ENCODE peak calls at places on chromosome 18, in six cellular contexts. O is lower lobe of right lung, S is foreskin fibroblast, M is AG04449, A is Right ventricle myocardium superior, K is psoas muscle. I is an unnamed sample.

GRCh38 chr18:5518899-5519371 is 24.9 kb downstream of the EPB41L3 start:
- DNase-seq in O (no peak), S (peak; percentile 15), M (no peak), A (no peak), K (no peak), I (no peak)

GRCh38 chr18:48627216-48627615 is 88.4 kb downstream of the CTIF start:
- DNase-seq in O (no peak), S (peak; percentile 28), M (no peak), A (no peak), K (no peak), I (no peak)

GRCh38 chr18:78595924-78596573 is 383.6 kb upstream of the SALL3 start:
- DNase-seq in O (no peak), S (no peak), M (no peak), A (no peak), K (no peak), I (no peak)

GRCh38 chr18:76524900-76525698 is 30.1 kb upstream of the ZNF516 start:
- DNase-seq in O (no peak), S (peak; percentile 64), M (no peak), A (no peak), K (no peak), I (peak; percentile 35)

GRCh38 chr18:62436636-62437519 is 85.9 kb upstream of the ZCCHC2 start:
- DNase-seq in O (peak; percentile 87), S (peak; percentile 88), M (no peak), A (peak; percentile 93), K (peak; percentile 97), I (peak; percentile 85)

GRCh38 chr18:52766002-52766540 is 426.1 kb downstream of the DCC start:
- DNase-seq in O (no peak), S (no peak), M (no peak), A (no peak), K (no peak), I (no peak)

GRCh38 chr18:68666316-68666715 is 48.6 kb downstream of the TMX3 start:
- DNase-seq in O (no peak), S (peak; percentile 8), M (no peak), A (no peak), K (no peak), I (no peak)

GRCh38 chr18:13006731-13007550 is 15.8 kb downstream of the CEP192 start:
- DNase-seq in O (no peak), S (peak; percentile 53), M (no peak), A (no peak), K (no peak), I (no peak)

GRCh38 chr18:76479351-76480238 is 15.4 kb downstream of the ZNF516 start:
- DNase-seq in O (peak; percentile 54), S (no peak), M (no peak), A (peak; percentile 43), K (no peak), I (no peak)

GRCh38 chr18:78814321-78814720 is 165.3 kb upstream of the SALL3 start:
- DNase-seq in O (no peak), S (no peak), M (no peak), A (no peak), K (no peak), I (no peak)

GRCh38 chr18:58893388-58894099 is 28.9 kb downstream of the ZNF532 start:
- DNase-seq in O (no peak), S (peak; percentile 44), M (no peak), A (no peak), K (no peak), I (no peak)

GRCh38 chr18:58662118-58662517 is 9.1 kb upstream of the MALT1 start:
- DNase-seq in O (no peak), S (no peak), M (no peak), A (no peak), K (no peak), I (no peak)

GRCh38 chr18:58993260-58993659 is 128.6 kb downstream of the ZNF532 start:
- DNase-seq in O (no peak), S (peak; percentile 88), M (peak; percentile 66), A (no peak), K (no peak), I (no peak)

GRCh38 chr18:59546164-59546563 is 151.1 kb downstream of the CCBE1 start:
- DNase-seq in O (no peak), S (peak; percentile 58), M (no peak), A (no peak), K (no peak), I (no peak)

GRCh38 chr18:74234326-74235171 is 57.2 kb downstream of the CYB5A start:
- DNase-seq in O (no peak), S (peak; percentile 77), M (no peak), A (no peak), K (no peak), I (no peak)

GRCh38 chr18:66160007-66160406 is 409.2 kb downstream of the CDH7 start:
- DNase-seq in O (no peak), S (no peak), M (no peak), A (no peak), K (no peak), I (no peak)

GRCh38 chr18:78407456-78407823 is 572.2 kb upstream of the SALL3 start:
- DNase-seq in O (no peak), S (no peak), M (no peak), A (no peak), K (no peak), I (no peak)

GRCh38 chr18:48138660-48139426 is 208.4 kb upstream of the SMAD2 start:
- DNase-seq in O (no peak), S (no peak), M (no peak), A (no peak), K (no peak), I (no peak)

GRCh38 chr18:41371718-41372117 is 583.3 kb upstream of the PIK3C3 start:
- DNase-seq in O (no peak), S (no peak), M (no peak), A (no peak), K (no peak), I (no peak)

GRCh38 chr18:14921547-14921946 is 173.6 kb downstream of the ANKRD30B start:
- DNase-seq in O (no peak), S (no peak), M (no peak), A (no peak), K (no peak), I (no peak)

GRCh38 chr18:75316826-75317225 is 106.2 kb downstream of the TSHZ1 start:
- DNase-seq in O (no peak), S (no peak), M (no peak), A (no peak), K (no peak), I (no peak)

GRCh38 chr18:74465775-74466174 is 8.7 kb upstream of the DIPK1C start:
- DNase-seq in O (no peak), S (no peak), M (no peak), A (no peak), K (no peak), I (no peak)

GRCh38 chr18:68627812-68628211 is 87.1 kb downstream of the TMX3 start:
- DNase-seq in O (no peak), S (no peak), M (no peak), A (no peak), K (no peak), I (no peak)